ENCODE peak calls at places on chromosomes 7 and 10, in nine cellular contexts. One of them, this sample, is unnamed.

GRCh38 chr7:91034459-91035368 is 229.5 kb upstream of the FZD1 start:
- DNase-seq in stimulated activated CD4-positive, alpha-beta T cell treated with anti-CD3 and anti-CD28 coated beads, Interleukin-15, amount 100 ng/mL, for 24 hours: peak
- DNase-seq in NCI-H510A treated with DMSO at 0.1 percent for 48 hours: peak
- DNase-seq in naive thymus-derived CD4-positive, alpha-beta T cell: peak
- DNase-seq in IMR-90: peak
- DNase-seq in anterior cingulate cortex: peak
- DNase-seq in activated T-cell treated with anti-CD3 and anti-CD28 coated beads, Interleukin-2, amount 50 U/mL, for 24 hours: no peak
- DNase-seq in stimulated activated CD8-positive, alpha-beta memory T cell treated with anti-CD3 and anti-CD28 coated beads, Interleukin-2, amount 100 ng/mL, for 1 hour: no peak
- DNase-seq in aorta: peak
- DNase-seq in this sample: peak

GRCh38 chr7:5384618-5385017 is 39.0 kb downstream of the TNRC18 start:
- DNase-seq in anterior cingulate cortex: no peak
- DNase-seq in IMR-90: no peak
- DNase-seq in NCI-H510A treated with DMSO at 0.1 percent for 48 hours: no peak
- DNase-seq in naive thymus-derived CD4-positive, alpha-beta T cell: no peak
- DNase-seq in activated T-cell treated with anti-CD3 and anti-CD28 coated beads, Interleukin-2, amount 50 U/mL, for 24 hours: no peak
- DNase-seq in stimulated activated CD8-positive, alpha-beta memory T cell treated with anti-CD3 and anti-CD28 coated beads, Interleukin-2, amount 100 ng/mL, for 1 hour: no peak
- DNase-seq in aorta: no peak
- DNase-seq in stimulated activated CD4-positive, alpha-beta T cell treated with anti-CD3 and anti-CD28 coated beads, Interleukin-15, amount 100 ng/mL, for 24 hours: no peak
- DNase-seq in this sample: no peak

GRCh38 chr7:155969192-155969929 is 157.1 kb upstream of the SHH start:
- DNase-seq in stimulated activated CD4-positive, alpha-beta T cell treated with anti-CD3 and anti-CD28 coated beads, Interleukin-15, amount 100 ng/mL, for 24 hours: no peak
- DNase-seq in stimulated activated CD8-positive, alpha-beta memory T cell treated with anti-CD3 and anti-CD28 coated beads, Interleukin-2, amount 100 ng/mL, for 1 hour: no peak
- DNase-seq in activated T-cell treated with anti-CD3 and anti-CD28 coated beads, Interleukin-2, amount 50 U/mL, for 24 hours: no peak
- DNase-seq in IMR-90: no peak
- DNase-seq in aorta: no peak
- DNase-seq in anterior cingulate cortex: no peak
- DNase-seq in naive thymus-derived CD4-positive, alpha-beta T cell: no peak
- DNase-seq in NCI-H510A treated with DMSO at 0.1 percent for 48 hours: no peak
- DNase-seq in this sample: no peak

GRCh38 chr7:154909241-154910105 is 93.5 kb downstream of the PAXIP1 start:
- DNase-seq in IMR-90: no peak
- DNase-seq in naive thymus-derived CD4-positive, alpha-beta T cell: no peak
- DNase-seq in anterior cingulate cortex: no peak
- DNase-seq in activated T-cell treated with anti-CD3 and anti-CD28 coated beads, Interleukin-2, amount 50 U/mL, for 24 hours: peak
- DNase-seq in stimulated activated CD8-positive, alpha-beta memory T cell treated with anti-CD3 and anti-CD28 coated beads, Interleukin-2, amount 100 ng/mL, for 1 hour: no peak
- DNase-seq in aorta: no peak
- DNase-seq in NCI-H510A treated with DMSO at 0.1 percent for 48 hours: no peak
- DNase-seq in stimulated activated CD4-positive, alpha-beta T cell treated with anti-CD3 and anti-CD28 coated beads, Interleukin-15, amount 100 ng/mL, for 24 hours: no peak
- DNase-seq in this sample: no peak

GRCh38 chr7:27109533-27110162 is 7.2 kb upstream of the HOXA2 start:
- DNase-seq in stimulated activated CD4-positive, alpha-beta T cell treated with anti-CD3 and anti-CD28 coated beads, Interleukin-15, amount 100 ng/mL, for 24 hours: no peak
- DNase-seq in activated T-cell treated with anti-CD3 and anti-CD28 coated beads, Interleukin-2, amount 50 U/mL, for 24 hours: no peak
- DNase-seq in NCI-H510A treated with DMSO at 0.1 percent for 48 hours: no peak
- DNase-seq in stimulated activated CD8-positive, alpha-beta memory T cell treated with anti-CD3 and anti-CD28 coated beads, Interleukin-2, amount 100 ng/mL, for 1 hour: no peak
- DNase-seq in IMR-90: peak
- DNase-seq in aorta: no peak
- DNase-seq in anterior cingulate cortex: no peak
- DNase-seq in naive thymus-derived CD4-positive, alpha-beta T cell: no peak
- DNase-seq in this sample: no peak

GRCh38 chr7:107321611-107322010 is 148.2 kb upstream of the GPR22 start:
- DNase-seq in NCI-H510A treated with DMSO at 0.1 percent for 48 hours: no peak
- DNase-seq in activated T-cell treated with anti-CD3 and anti-CD28 coated beads, Interleukin-2, amount 50 U/mL, for 24 hours: no peak
- DNase-seq in stimulated activated CD4-positive, alpha-beta T cell treated with anti-CD3 and anti-CD28 coated beads, Interleukin-15, amount 100 ng/mL, for 24 hours: no peak
- DNase-seq in IMR-90: no peak
- DNase-seq in anterior cingulate cortex: no peak
- DNase-seq in naive thymus-derived CD4-positive, alpha-beta T cell: no peak
- DNase-seq in stimulated activated CD8-positive, alpha-beta memory T cell treated with anti-CD3 and anti-CD28 coated beads, Interleukin-2, amount 100 ng/mL, for 1 hour: no peak
- DNase-seq in aorta: no peak
- DNase-seq in this sample: no peak

GRCh38 chr7:137096607-137097006 is 228.2 kb downstream of the CHRM2 start:
- DNase-seq in IMR-90: peak
- DNase-seq in stimulated activated CD4-positive, alpha-beta T cell treated with anti-CD3 and anti-CD28 coated beads, Interleukin-15, amount 100 ng/mL, for 24 hours: no peak
- DNase-seq in stimulated activated CD8-positive, alpha-beta memory T cell treated with anti-CD3 and anti-CD28 coated beads, Interleukin-2, amount 100 ng/mL, for 1 hour: no peak
- DNase-seq in anterior cingulate cortex: no peak
- DNase-seq in NCI-H510A treated with DMSO at 0.1 percent for 48 hours: no peak
- DNase-seq in aorta: no peak
- DNase-seq in naive thymus-derived CD4-positive, alpha-beta T cell: no peak
- DNase-seq in activated T-cell treated with anti-CD3 and anti-CD28 coated beads, Interleukin-2, amount 50 U/mL, for 24 hours: no peak
- DNase-seq in this sample: no peak

GRCh38 chr7:78437118-78437517 is 638.5 kb downstream of the PHTF2 start:
- DNase-seq in stimulated activated CD4-positive, alpha-beta T cell treated with anti-CD3 and anti-CD28 coated beads, Interleukin-15, amount 100 ng/mL, for 24 hours: no peak
- DNase-seq in IMR-90: peak
- DNase-seq in stimulated activated CD8-positive, alpha-beta memory T cell treated with anti-CD3 and anti-CD28 coated beads, Interleukin-2, amount 100 ng/mL, for 1 hour: no peak
- DNase-seq in aorta: no peak
- DNase-seq in NCI-H510A treated with DMSO at 0.1 percent for 48 hours: no peak
- DNase-seq in naive thymus-derived CD4-positive, alpha-beta T cell: no peak
- DNase-seq in activated T-cell treated with anti-CD3 and anti-CD28 coated beads, Interleukin-2, amount 50 U/mL, for 24 hours: no peak
- DNase-seq in anterior cingulate cortex: no peak
- DNase-seq in this sample: peak

GRCh38 chr10:113285291-113285690 is 267.6 kb upstream of the HABP2 start:
- DNase-seq in IMR-90: no peak
- DNase-seq in aorta: no peak
- DNase-seq in stimulated activated CD8-positive, alpha-beta memory T cell treated with anti-CD3 and anti-CD28 coated beads, Interleukin-2, amount 100 ng/mL, for 1 hour: no peak
- DNase-seq in stimulated activated CD4-positive, alpha-beta T cell treated with anti-CD3 and anti-CD28 coated beads, Interleukin-15, amount 100 ng/mL, for 24 hours: no peak
- DNase-seq in anterior cingulate cortex: no peak
- DNase-seq in NCI-H510A treated with DMSO at 0.1 percent for 48 hours: no peak
- DNase-seq in naive thymus-derived CD4-positive, alpha-beta T cell: no peak
- DNase-seq in activated T-cell treated with anti-CD3 and anti-CD28 coated beads, Interleukin-2, amount 50 U/mL, for 24 hours: no peak
- DNase-seq in this sample: no peak

GRCh38 chr10:114899982-114900381 is 38.0 kb upstream of the TRUB1 start:
- DNase-seq in anterior cingulate cortex: no peak
- DNase-seq in stimulated activated CD8-positive, alpha-beta memory T cell treated with anti-CD3 and anti-CD28 coated beads, Interleukin-2, amount 100 ng/mL, for 1 hour: no peak
- DNase-seq in NCI-H510A treated with DMSO at 0.1 percent for 48 hours: no peak
- DNase-seq in activated T-cell treated with anti-CD3 and anti-CD28 coated beads, Interleukin-2, amount 50 U/mL, for 24 hours: no peak
- DNase-seq in naive thymus-derived CD4-positive, alpha-beta T cell: no peak
- DNase-seq in aorta: no peak
- DNase-seq in IMR-90: no peak
- DNase-seq in stimulated activated CD4-positive, alpha-beta T cell treated with anti-CD3 and anti-CD28 coated beads, Interleukin-15, amount 100 ng/mL, for 24 hours: no peak
- DNase-seq in this sample: no peak

GRCh38 chr10:101817542-101818118 is 614 bp downstream of the OGA start:
- DNase-seq in anterior cingulate cortex: peak
- DNase-seq in NCI-H510A treated with DMSO at 0.1 percent for 48 hours: no peak
- DNase-seq in IMR-90: peak
- DNase-seq in stimulated activated CD8-positive, alpha-beta memory T cell treated with anti-CD3 and anti-CD28 coated beads, Interleukin-2, amount 100 ng/mL, for 1 hour: no peak
- DNase-seq in aorta: peak
- DNase-seq in stimulated activated CD4-positive, alpha-beta T cell treated with anti-CD3 and anti-CD28 coated beads, Interleukin-15, amount 100 ng/mL, for 24 hours: peak
- DNase-seq in activated T-cell treated with anti-CD3 and anti-CD28 coated beads, Interleukin-2, amount 50 U/mL, for 24 hours: no peak
- DNase-seq in naive thymus-derived CD4-positive, alpha-beta T cell: no peak
- DNase-seq in this sample: peak

GRCh38 chr7:95440394-95441038 is 5.7 kb upstream of the PON2 start:
- DNase-seq in stimulated activated CD4-positive, alpha-beta T cell treated with anti-CD3 and anti-CD28 coated beads, Interleukin-15, amount 100 ng/mL, for 24 hours: no peak
- DNase-seq in stimulated activated CD8-positive, alpha-beta memory T cell treated with anti-CD3 and anti-CD28 coated beads, Interleukin-2, amount 100 ng/mL, for 1 hour: no peak
- DNase-seq in naive thymus-derived CD4-positive, alpha-beta T cell: no peak
- DNase-seq in aorta: no peak
- DNase-seq in activated T-cell treated with anti-CD3 and anti-CD28 coated beads, Interleukin-2, amount 50 U/mL, for 24 hours: no peak
- DNase-seq in NCI-H510A treated with DMSO at 0.1 percent for 48 hours: no peak
- DNase-seq in IMR-90: no peak
- DNase-seq in anterior cingulate cortex: no peak
- DNase-seq in this sample: no peak

GRCh38 chr7:124784879-124785818 is 19.6 kb upstream of the GPR37 start:
- DNase-seq in aorta: peak
- DNase-seq in stimulated activated CD8-positive, alpha-beta memory T cell treated with anti-CD3 and anti-CD28 coated beads, Interleukin-2, amount 100 ng/mL, for 1 hour: no peak
- DNase-seq in naive thymus-derived CD4-positive, alpha-beta T cell: no peak
- DNase-seq in stimulated activated CD4-positive, alpha-beta T cell treated with anti-CD3 and anti-CD28 coated beads, Interleukin-15, amount 100 ng/mL, for 24 hours: peak
- DNase-seq in activated T-cell treated with anti-CD3 and anti-CD28 coated beads, Interleukin-2, amount 50 U/mL, for 24 hours: no peak
- DNase-seq in NCI-H510A treated with DMSO at 0.1 percent for 48 hours: peak
- DNase-seq in IMR-90: peak
- DNase-seq in anterior cingulate cortex: peak
- DNase-seq in this sample: peak

GRCh38 chr7:152523916-152524315 is 88.1 kb upstream of the KMT2C start:
- DNase-seq in naive thymus-derived CD4-positive, alpha-beta T cell: no peak
- DNase-seq in activated T-cell treated with anti-CD3 and anti-CD28 coated beads, Interleukin-2, amount 50 U/mL, for 24 hours: no peak
- DNase-seq in stimulated activated CD4-positive, alpha-beta T cell treated with anti-CD3 and anti-CD28 coated beads, Interleukin-15, amount 100 ng/mL, for 24 hours: no peak
- DNase-seq in anterior cingulate cortex: peak
- DNase-seq in stimulated activated CD8-positive, alpha-beta memory T cell treated with anti-CD3 and anti-CD28 coated beads, Interleukin-2, amount 100 ng/mL, for 1 hour: no peak
- DNase-seq in IMR-90: no peak
- DNase-seq in aorta: no peak
- DNase-seq in NCI-H510A treated with DMSO at 0.1 percent for 48 hours: no peak
- DNase-seq in this sample: no peak

GRCh38 chr10:7686351-7687171 is 16.6 kb upstream of the ITIH2 start:
- DNase-seq in aorta: no peak
- DNase-seq in activated T-cell treated with anti-CD3 and anti-CD28 coated beads, Interleukin-2, amount 50 U/mL, for 24 hours: no peak
- DNase-seq in anterior cingulate cortex: no peak
- DNase-seq in NCI-H510A treated with DMSO at 0.1 percent for 48 hours: no peak
- DNase-seq in stimulated activated CD8-positive, alpha-beta memory T cell treated with anti-CD3 and anti-CD28 coated beads, Interleukin-2, amount 100 ng/mL, for 1 hour: no peak
- DNase-seq in naive thymus-derived CD4-positive, alpha-beta T cell: no peak
- DNase-seq in stimulated activated CD4-positive, alpha-beta T cell treated with anti-CD3 and anti-CD28 coated beads, Interleukin-15, amount 100 ng/mL, for 24 hours: no peak
- DNase-seq in IMR-90: no peak
- DNase-seq in this sample: no peak

GRCh38 chr10:106571216-106571954 is 593.1 kb downstream of the SORCS1 start:
- DNase-seq in IMR-90: peak
- DNase-seq in anterior cingulate cortex: no peak
- DNase-seq in NCI-H510A treated with DMSO at 0.1 percent for 48 hours: no peak
- DNase-seq in naive thymus-derived CD4-positive, alpha-beta T cell: no peak
- DNase-seq in activated T-cell treated with anti-CD3 and anti-CD28 coated beads, Interleukin-2, amount 50 U/mL, for 24 hours: no peak
- DNase-seq in stimulated activated CD8-positive, alpha-beta memory T cell treated with anti-CD3 and anti-CD28 coated beads, Interleukin-2, amount 100 ng/mL, for 1 hour: no peak
- DNase-seq in stimulated activated CD4-positive, alpha-beta T cell treated with anti-CD3 and anti-CD28 coated beads, Interleukin-15, amount 100 ng/mL, for 24 hours: no peak
- DNase-seq in aorta: no peak
- DNase-seq in this sample: peak

GRCh38 chr10:59709472-59710125 is at the start of gene SLC16A9:
- DNase-seq in IMR-90: peak
- DNase-seq in NCI-H510A treated with DMSO at 0.1 percent for 48 hours: peak
- DNase-seq in anterior cingulate cortex: peak
- DNase-seq in activated T-cell treated with anti-CD3 and anti-CD28 coated beads, Interleukin-2, amount 50 U/mL, for 24 hours: peak
- DNase-seq in stimulated activated CD8-positive, alpha-beta memory T cell treated with anti-CD3 and anti-CD28 coated beads, Interleukin-2, amount 100 ng/mL, for 1 hour: no peak
- DNase-seq in naive thymus-derived CD4-positive, alpha-beta T cell: no peak
- DNase-seq in aorta: peak
- DNase-seq in stimulated activated CD4-positive, alpha-beta T cell treated with anti-CD3 and anti-CD28 coated beads, Interleukin-15, amount 100 ng/mL, for 24 hours: peak
- DNase-seq in this sample: peak

GRCh38 chr7:75629042-75629441 is 109.7 kb downstream of the HIP1 start:
- DNase-seq in naive thymus-derived CD4-positive, alpha-beta T cell: no peak
- DNase-seq in stimulated activated CD4-positive, alpha-beta T cell treated with anti-CD3 and anti-CD28 coated beads, Interleukin-15, amount 100 ng/mL, for 24 hours: no peak
- DNase-seq in NCI-H510A treated with DMSO at 0.1 percent for 48 hours: no peak
- DNase-seq in activated T-cell treated with anti-CD3 and anti-CD28 coated beads, Interleukin-2, amount 50 U/mL, for 24 hours: no peak
- DNase-seq in IMR-90: no peak
- DNase-seq in aorta: no peak
- DNase-seq in stimulated activated CD8-positive, alpha-beta memory T cell treated with anti-CD3 and anti-CD28 coated beads, Interleukin-2, amount 100 ng/mL, for 1 hour: no peak
- DNase-seq in anterior cingulate cortex: peak
- DNase-seq in this sample: no peak

GRCh38 chr10:2933041-2933440 is 134.3 kb upstream of the PFKP start:
- DNase-seq in naive thymus-derived CD4-positive, alpha-beta T cell: no peak
- DNase-seq in stimulated activated CD4-positive, alpha-beta T cell treated with anti-CD3 and anti-CD28 coated beads, Interleukin-15, amount 100 ng/mL, for 24 hours: no peak
- DNase-seq in activated T-cell treated with anti-CD3 and anti-CD28 coated beads, Interleukin-2, amount 50 U/mL, for 24 hours: no peak
- DNase-seq in NCI-H510A treated with DMSO at 0.1 percent for 48 hours: no peak
- DNase-seq in IMR-90: no peak
- DNase-seq in aorta: no peak
- DNase-seq in stimulated activated CD8-positive, alpha-beta memory T cell treated with anti-CD3 and anti-CD28 coated beads, Interleukin-2, amount 100 ng/mL, for 1 hour: no peak
- DNase-seq in anterior cingulate cortex: no peak
- DNase-seq in this sample: no peak

GRCh38 chr10:132137111-132138072 is 49.4 kb upstream of the DPYSL4 start:
- DNase-seq in anterior cingulate cortex: no peak
- DNase-seq in activated T-cell treated with anti-CD3 and anti-CD28 coated beads, Interleukin-2, amount 50 U/mL, for 24 hours: no peak
- DNase-seq in aorta: peak
- DNase-seq in stimulated activated CD4-positive, alpha-beta T cell treated with anti-CD3 and anti-CD28 coated beads, Interleukin-15, amount 100 ng/mL, for 24 hours: no peak
- DNase-seq in stimulated activated CD8-positive, alpha-beta memory T cell treated with anti-CD3 and anti-CD28 coated beads, Interleukin-2, amount 100 ng/mL, for 1 hour: no peak
- DNase-seq in NCI-H510A treated with DMSO at 0.1 percent for 48 hours: no peak
- DNase-seq in naive thymus-derived CD4-positive, alpha-beta T cell: no peak
- DNase-seq in IMR-90: no peak
- DNase-seq in this sample: no peak

GRCh38 chr7:48441848-48442492 is 270.7 kb downstream of the ABCA13 start:
- DNase-seq in anterior cingulate cortex: no peak
- DNase-seq in naive thymus-derived CD4-positive, alpha-beta T cell: no peak
- DNase-seq in NCI-H510A treated with DMSO at 0.1 percent for 48 hours: no peak
- DNase-seq in aorta: no peak
- DNase-seq in stimulated activated CD8-positive, alpha-beta memory T cell treated with anti-CD3 and anti-CD28 coated beads, Interleukin-2, amount 100 ng/mL, for 1 hour: no peak
- DNase-seq in activated T-cell treated with anti-CD3 and anti-CD28 coated beads, Interleukin-2, amount 50 U/mL, for 24 hours: no peak
- DNase-seq in stimulated activated CD4-positive, alpha-beta T cell treated with anti-CD3 and anti-CD28 coated beads, Interleukin-15, amount 100 ng/mL, for 24 hours: no peak
- DNase-seq in IMR-90: no peak
- DNase-seq in this sample: no peak

GRCh38 chr10:52997007-52997406 is 224.4 kb upstream of the MBL2 start:
- DNase-seq in stimulated activated CD4-positive, alpha-beta T cell treated with anti-CD3 and anti-CD28 coated beads, Interleukin-15, amount 100 ng/mL, for 24 hours: no peak
- DNase-seq in NCI-H510A treated with DMSO at 0.1 percent for 48 hours: no peak
- DNase-seq in IMR-90: no peak
- DNase-seq in aorta: no peak
- DNase-seq in naive thymus-derived CD4-positive, alpha-beta T cell: no peak
- DNase-seq in anterior cingulate cortex: no peak
- DNase-seq in stimulated activated CD8-positive, alpha-beta memory T cell treated with anti-CD3 and anti-CD28 coated beads, Interleukin-2, amount 100 ng/mL, for 1 hour: no peak
- DNase-seq in activated T-cell treated with anti-CD3 and anti-CD28 coated beads, Interleukin-2, amount 50 U/mL, for 24 hours: no peak
- DNase-seq in this sample: no peak

GRCh38 chr7:157010588-157011332 is at the start of gene MNX1:
- DNase-seq in aorta: no peak
- DNase-seq in IMR-90: no peak
- DNase-seq in stimulated activated CD8-positive, alpha-beta memory T cell treated with anti-CD3 and anti-CD28 coated beads, Interleukin-2, amount 100 ng/mL, for 1 hour: no peak
- DNase-seq in NCI-H510A treated with DMSO at 0.1 percent for 48 hours: peak
- DNase-seq in naive thymus-derived CD4-positive, alpha-beta T cell: peak
- DNase-seq in stimulated activated CD4-positive, alpha-beta T cell treated with anti-CD3 and anti-CD28 coated beads, Interleukin-15, amount 100 ng/mL, for 24 hours: peak
- DNase-seq in activated T-cell treated with anti-CD3 and anti-CD28 coated beads, Interleukin-2, amount 50 U/mL, for 24 hours: peak
- DNase-seq in anterior cingulate cortex: no peak
- DNase-seq in this sample: peak

GRCh38 chr10:11875499-11876281 is 52.5 kb downstream of the PROSER2 start:
- DNase-seq in IMR-90: peak
- DNase-seq in activated T-cell treated with anti-CD3 and anti-CD28 coated beads, Interleukin-2, amount 50 U/mL, for 24 hours: no peak
- DNase-seq in naive thymus-derived CD4-positive, alpha-beta T cell: no peak
- DNase-seq in NCI-H510A treated with DMSO at 0.1 percent for 48 hours: no peak
- DNase-seq in anterior cingulate cortex: no peak
- DNase-seq in stimulated activated CD8-positive, alpha-beta memory T cell treated with anti-CD3 and anti-CD28 coated beads, Interleukin-2, amount 100 ng/mL, for 1 hour: no peak
- DNase-seq in stimulated activated CD4-positive, alpha-beta T cell treated with anti-CD3 and anti-CD28 coated beads, Interleukin-15, amount 100 ng/mL, for 24 hours: no peak
- DNase-seq in aorta: peak
- DNase-seq in this sample: peak

GRCh38 chr10:66586073-66586472 is 339.8 kb upstream of the LRRTM3 start:
- DNase-seq in activated T-cell treated with anti-CD3 and anti-CD28 coated beads, Interleukin-2, amount 50 U/mL, for 24 hours: no peak
- DNase-seq in stimulated activated CD4-positive, alpha-beta T cell treated with anti-CD3 and anti-CD28 coated beads, Interleukin-15, amount 100 ng/mL, for 24 hours: no peak
- DNase-seq in IMR-90: peak
- DNase-seq in NCI-H510A treated with DMSO at 0.1 percent for 48 hours: no peak
- DNase-seq in naive thymus-derived CD4-positive, alpha-beta T cell: no peak
- DNase-seq in stimulated activated CD8-positive, alpha-beta memory T cell treated with anti-CD3 and anti-CD28 coated beads, Interleukin-2, amount 100 ng/mL, for 1 hour: no peak
- DNase-seq in anterior cingulate cortex: no peak
- DNase-seq in aorta: no peak
- DNase-seq in this sample: peak

GRCh38 chr10:89901895-89902294 is 200.5 kb downstream of the KIF20B start:
- DNase-seq in activated T-cell treated with anti-CD3 and anti-CD28 coated beads, Interleukin-2, amount 50 U/mL, for 24 hours: no peak
- DNase-seq in aorta: no peak
- DNase-seq in NCI-H510A treated with DMSO at 0.1 percent for 48 hours: no peak
- DNase-seq in stimulated activated CD8-positive, alpha-beta memory T cell treated with anti-CD3 and anti-CD28 coated beads, Interleukin-2, amount 100 ng/mL, for 1 hour: no peak
- DNase-seq in IMR-90: no peak
- DNase-seq in anterior cingulate cortex: no peak
- DNase-seq in naive thymus-derived CD4-positive, alpha-beta T cell: no peak
- DNase-seq in stimulated activated CD4-positive, alpha-beta T cell treated with anti-CD3 and anti-CD28 coated beads, Interleukin-15, amount 100 ng/mL, for 24 hours: no peak
- DNase-seq in this sample: no peak

GRCh38 chr7:47509571-47509970 is 72.3 kb downstream of the TNS3 start:
- DNase-seq in aorta: no peak
- DNase-seq in naive thymus-derived CD4-positive, alpha-beta T cell: no peak
- DNase-seq in stimulated activated CD4-positive, alpha-beta T cell treated with anti-CD3 and anti-CD28 coated beads, Interleukin-15, amount 100 ng/mL, for 24 hours: no peak
- DNase-seq in IMR-90: no peak
- DNase-seq in stimulated activated CD8-positive, alpha-beta memory T cell treated with anti-CD3 and anti-CD28 coated beads, Interleukin-2, amount 100 ng/mL, for 1 hour: no peak
- DNase-seq in anterior cingulate cortex: no peak
- DNase-seq in activated T-cell treated with anti-CD3 and anti-CD28 coated beads, Interleukin-2, amount 50 U/mL, for 24 hours: no peak
- DNase-seq in NCI-H510A treated with DMSO at 0.1 percent for 48 hours: no peak
- DNase-seq in this sample: no peak

GRCh38 chr10:67853512-67853911 is 15.5 kb upstream of the DNAJC12 start:
- DNase-seq in naive thymus-derived CD4-positive, alpha-beta T cell: no peak
- DNase-seq in anterior cingulate cortex: no peak
- DNase-seq in stimulated activated CD8-positive, alpha-beta memory T cell treated with anti-CD3 and anti-CD28 coated beads, Interleukin-2, amount 100 ng/mL, for 1 hour: no peak
- DNase-seq in aorta: no peak
- DNase-seq in NCI-H510A treated with DMSO at 0.1 percent for 48 hours: no peak
- DNase-seq in activated T-cell treated with anti-CD3 and anti-CD28 coated beads, Interleukin-2, amount 50 U/mL, for 24 hours: no peak
- DNase-seq in stimulated activated CD4-positive, alpha-beta T cell treated with anti-CD3 and anti-CD28 coated beads, Interleukin-15, amount 100 ng/mL, for 24 hours: no peak
- DNase-seq in IMR-90: no peak
- DNase-seq in this sample: no peak

GRCh38 chr7:107078517-107078966 is 34.0 kb downstream of the PRKAR2B start:
- DNase-seq in activated T-cell treated with anti-CD3 and anti-CD28 coated beads, Interleukin-2, amount 50 U/mL, for 24 hours: no peak
- DNase-seq in aorta: no peak
- DNase-seq in anterior cingulate cortex: no peak
- DNase-seq in stimulated activated CD8-positive, alpha-beta memory T cell treated with anti-CD3 and anti-CD28 coated beads, Interleukin-2, amount 100 ng/mL, for 1 hour: no peak
- DNase-seq in stimulated activated CD4-positive, alpha-beta T cell treated with anti-CD3 and anti-CD28 coated beads, Interleukin-15, amount 100 ng/mL, for 24 hours: no peak
- DNase-seq in IMR-90: peak
- DNase-seq in naive thymus-derived CD4-positive, alpha-beta T cell: no peak
- DNase-seq in NCI-H510A treated with DMSO at 0.1 percent for 48 hours: peak
- DNase-seq in this sample: peak

GRCh38 chr10:91340613-91341362 is 69.4 kb upstream of the HECTD2 start:
- DNase-seq in aorta: peak
- DNase-seq in IMR-90: peak
- DNase-seq in stimulated activated CD8-positive, alpha-beta memory T cell treated with anti-CD3 and anti-CD28 coated beads, Interleukin-2, amount 100 ng/mL, for 1 hour: no peak
- DNase-seq in stimulated activated CD4-positive, alpha-beta T cell treated with anti-CD3 and anti-CD28 coated beads, Interleukin-15, amount 100 ng/mL, for 24 hours: no peak
- DNase-seq in naive thymus-derived CD4-positive, alpha-beta T cell: no peak
- DNase-seq in anterior cingulate cortex: peak
- DNase-seq in activated T-cell treated with anti-CD3 and anti-CD28 coated beads, Interleukin-2, amount 50 U/mL, for 24 hours: no peak
- DNase-seq in NCI-H510A treated with DMSO at 0.1 percent for 48 hours: no peak
- DNase-seq in this sample: peak

GRCh38 chr7:147519062-147519461 is 1071.5 kb upstream of the C7orf33 start:
- DNase-seq in anterior cingulate cortex: no peak
- DNase-seq in IMR-90: no peak
- DNase-seq in activated T-cell treated with anti-CD3 and anti-CD28 coated beads, Interleukin-2, amount 50 U/mL, for 24 hours: no peak
- DNase-seq in stimulated activated CD4-positive, alpha-beta T cell treated with anti-CD3 and anti-CD28 coated beads, Interleukin-15, amount 100 ng/mL, for 24 hours: no peak
- DNase-seq in naive thymus-derived CD4-positive, alpha-beta T cell: no peak
- DNase-seq in NCI-H510A treated with DMSO at 0.1 percent for 48 hours: no peak
- DNase-seq in stimulated activated CD8-positive, alpha-beta memory T cell treated with anti-CD3 and anti-CD28 coated beads, Interleukin-2, amount 100 ng/mL, for 1 hour: no peak
- DNase-seq in aorta: no peak
- DNase-seq in this sample: no peak

This sample was measured in ELR.